ENCODE peak calls at places on chromosomes 1 and 21, in four cellular contexts. W is HT1080, T is RWPE1, X is NCI-H460. R is an unnamed sample.

GRCh38 chr1:1361982-1362423 is 3.6 kb upstream of the MXRA8 start:
- DNase-seq in W (no peak), T (no peak), X (no peak), R (no peak)

GRCh38 chr1:231937013-231937754 is 310.6 kb downstream of the DISC1 start:
- DNase-seq in W (no peak), T (no peak), X (no peak), R (no peak)

GRCh38 chr1:36973056-36973455 is 61.3 kb downstream of the GRIK3 start:
- DNase-seq in W (no peak), T (no peak), X (no peak), R (no peak)

GRCh38 chr1:180889325-180889724 is 23.4 kb upstream of the KIAA1614 start:
- DNase-seq in W (no peak), T (no peak), X (no peak), R (no peak)

GRCh38 chr1:76229279-76229977 is 154.9 kb downstream of the ST6GALNAC3 start:
- DNase-seq in W (no peak), T (no peak), X (no peak), R (no peak)

GRCh38 chr1:33255347-33256311 is 663 bp upstream of the ZNF362 start:
- DNase-seq in W (no peak), T (peak), X (no peak), R (no peak)

GRCh38 chr1:88451856-88452255 is 232.2 kb upstream of the PKN2 start:
- DNase-seq in W (no peak), T (no peak), X (no peak), R (no peak)

GRCh38 chr1:40306296-40306695 is 10.8 kb downstream of the COL9A2 start:
- DNase-seq in W (no peak), T (no peak), X (no peak), R (no peak)

GRCh38 chr21:41777934-41778815 is 11.3 kb upstream of the RIPK4 start:
- DNase-seq in W (peak), T (peak), X (peak), R (peak)

GRCh38 chr1:224615861-224616760 is at the start of gene CNIH3:
- DNase-seq in W (peak), T (peak), X (no peak), R (peak)

GRCh38 chr1:185895208-185895900 is 161.2 kb downstream of the HMCN1 start:
- DNase-seq in W (no peak), T (no peak), X (no peak), R (no peak)

GRCh38 chr21:40841524-40842196 is 5.3 kb downstream of the DSCAM start:
- DNase-seq in W (no peak), T (no peak), X (peak), R (peak)

GRCh38 chr1:101043776-101044175 is 18.2 kb upstream of the DPH5 start:
- DNase-seq in W (peak), T (no peak), X (no peak), R (peak)

GRCh38 chr21:35791541-35792335 is 268.6 kb downstream of the SETD4 start:
- DNase-seq in W (no peak), T (no peak), X (no peak), R (no peak)

GRCh38 chr1:243407284-243408018 is 151.6 kb downstream of the SDCCAG8 start:
- DNase-seq in W (peak), T (peak), X (no peak), R (peak)